ENCODE peak calls at places on chromosomes 1 and 21, in seven cellular contexts. One of them, this sample, is unnamed.

GRCh38 chr21:33949516-33950424 is 34.2 kb upstream of the ATP5PO start:
- DNase-seq in stomach: no peak
- DNase-seq in CD4-positive, alpha-beta memory T cell: peak; percentile 63
- DNase-seq in Panc1: no peak
- DNase-seq in lung: no peak
- DNase-seq in CD8-positive, alpha-beta T cell: peak; percentile 59
- DNase-seq in HCT116: no peak
- DNase-seq in this sample: no peak

GRCh38 chr1:5466487-5466886 is 525.7 kb downstream of the NPHP4 start:
- DNase-seq in Panc1: no peak
- DNase-seq in CD8-positive, alpha-beta T cell: no peak
- DNase-seq in CD4-positive, alpha-beta memory T cell: no peak
- DNase-seq in stomach: no peak
- DNase-seq in HCT116: no peak
- DNase-seq in lung: no peak
- DNase-seq in this sample: no peak

GRCh38 chr21:31530918-31531705 is 128.4 kb upstream of the SOD1 start:
- DNase-seq in HCT116: no peak
- DNase-seq in lung: no peak
- DNase-seq in CD8-positive, alpha-beta T cell: no peak
- DNase-seq in stomach: peak; percentile 77
- DNase-seq in CD4-positive, alpha-beta memory T cell: no peak
- DNase-seq in Panc1: no peak
- DNase-seq in this sample: no peak

GRCh38 chr1:23177438-23178380 is 9.1 kb upstream of the LUZP1 start:
- DNase-seq in CD8-positive, alpha-beta T cell: peak; percentile 43
- DNase-seq in HCT116: no peak
- DNase-seq in stomach: peak; percentile 64
- DNase-seq in CD4-positive, alpha-beta memory T cell: peak; percentile 37
- DNase-seq in lung: peak; percentile 72
- DNase-seq in Panc1: no peak
- DNase-seq in this sample: peak; percentile 9

GRCh38 chr1:41641483-41641829 is 157.0 kb upstream of the EDN2 start:
- DNase-seq in CD8-positive, alpha-beta T cell: no peak
- DNase-seq in stomach: no peak
- DNase-seq in Panc1: no peak
- DNase-seq in lung: no peak
- DNase-seq in HCT116: no peak
- DNase-seq in CD4-positive, alpha-beta memory T cell: no peak
- DNase-seq in this sample: no peak

GRCh38 chr1:175201061-175201508 is 8.5 kb upstream of the KIAA0040 start:
- DNase-seq in stomach: no peak
- DNase-seq in Panc1: no peak
- DNase-seq in CD8-positive, alpha-beta T cell: no peak
- DNase-seq in lung: no peak
- DNase-seq in CD4-positive, alpha-beta memory T cell: no peak
- DNase-seq in HCT116: no peak
- DNase-seq in this sample: no peak

GRCh38 chr1:8370928-8371327 is 53.0 kb downstream of the SLC45A1 start:
- DNase-seq in stomach: no peak
- DNase-seq in CD8-positive, alpha-beta T cell: no peak
- DNase-seq in HCT116: no peak
- DNase-seq in Panc1: no peak
- DNase-seq in CD4-positive, alpha-beta memory T cell: no peak
- DNase-seq in lung: no peak
- DNase-seq in this sample: no peak

GRCh38 chr1:2382621-2383361 is 8.6 kb downstream of the MORN1 start:
- DNase-seq in CD8-positive, alpha-beta T cell: no peak
- DNase-seq in CD4-positive, alpha-beta memory T cell: no peak
- DNase-seq in HCT116: peak; percentile 26
- DNase-seq in lung: no peak
- DNase-seq in Panc1: no peak
- DNase-seq in stomach: no peak
- DNase-seq in this sample: no peak

GRCh38 chr1:199226163-199226562 is 587.3 kb downstream of the PTPRC start:
- DNase-seq in stomach: no peak
- DNase-seq in Panc1: no peak
- DNase-seq in lung: no peak
- DNase-seq in CD8-positive, alpha-beta T cell: no peak
- DNase-seq in HCT116: no peak
- DNase-seq in CD4-positive, alpha-beta memory T cell: peak; percentile 33
- DNase-seq in this sample: no peak

GRCh38 chr1:152495066-152495675 is 15.4 kb upstream of the LCE5A start:
- DNase-seq in Panc1: no peak
- DNase-seq in CD8-positive, alpha-beta T cell: no peak
- DNase-seq in lung: no peak
- DNase-seq in HCT116: no peak
- DNase-seq in CD4-positive, alpha-beta memory T cell: no peak
- DNase-seq in stomach: no peak
- DNase-seq in this sample: no peak

GRCh38 chr1:232628335-232629214 is 1.4 kb downstream of the SIPA1L2 start:
- DNase-seq in lung: no peak
- DNase-seq in CD8-positive, alpha-beta T cell: no peak
- DNase-seq in stomach: no peak
- DNase-seq in HCT116: no peak
- DNase-seq in Panc1: no peak
- DNase-seq in CD4-positive, alpha-beta memory T cell: no peak
- DNase-seq in this sample: no peak

GRCh38 chr1:209364716-209365115 is 218.8 kb upstream of the CAMK1G start:
- DNase-seq in stomach: no peak
- DNase-seq in CD4-positive, alpha-beta memory T cell: no peak
- DNase-seq in HCT116: no peak
- DNase-seq in lung: no peak
- DNase-seq in Panc1: no peak
- DNase-seq in CD8-positive, alpha-beta T cell: no peak
- DNase-seq in this sample: no peak

GRCh38 chr1:7783826-7784491 is at the start of gene PER3:
- DNase-seq in CD4-positive, alpha-beta memory T cell: peak; percentile 94
- DNase-seq in lung: peak; percentile 96
- DNase-seq in CD8-positive, alpha-beta T cell: peak; percentile 89
- DNase-seq in stomach: peak; percentile 99
- DNase-seq in HCT116: peak; percentile 81
- DNase-seq in Panc1: peak; percentile 83
- DNase-seq in this sample: peak; percentile 76

GRCh38 chr1:222040163-222040900 is 298.4 kb upstream of the DUSP10 start:
- DNase-seq in CD8-positive, alpha-beta T cell: no peak
- DNase-seq in stomach: no peak
- DNase-seq in HCT116: no peak
- DNase-seq in Panc1: no peak
- DNase-seq in CD4-positive, alpha-beta memory T cell: no peak
- DNase-seq in lung: no peak
- DNase-seq in this sample: no peak

GRCh38 chr1:41239988-41240610 is 2.0 kb downstream of the SCMH1 start:
- DNase-seq in lung: no peak
- DNase-seq in CD8-positive, alpha-beta T cell: no peak
- DNase-seq in HCT116: no peak
- DNase-seq in CD4-positive, alpha-beta memory T cell: peak; percentile 34
- DNase-seq in stomach: no peak
- DNase-seq in Panc1: no peak
- DNase-seq in this sample: no peak

GRCh38 chr1:157069596-157069995 is 24.1 kb upstream of the ARHGEF11 start:
- DNase-seq in lung: no peak
- DNase-seq in CD8-positive, alpha-beta T cell: no peak
- DNase-seq in Panc1: no peak
- DNase-seq in CD4-positive, alpha-beta memory T cell: no peak
- DNase-seq in stomach: no peak
- DNase-seq in HCT116: no peak
- DNase-seq in this sample: no peak

GRCh38 chr1:18803859-18804258 is 55.6 kb downstream of the TAS1R2 start:
- DNase-seq in stomach: no peak
- DNase-seq in CD8-positive, alpha-beta T cell: no peak
- DNase-seq in lung: no peak
- DNase-seq in CD4-positive, alpha-beta memory T cell: no peak
- DNase-seq in HCT116: no peak
- DNase-seq in Panc1: no peak
- DNase-seq in this sample: no peak

GRCh38 chr1:18805925-18806849 is 53.3 kb downstream of the TAS1R2 start:
- DNase-seq in CD4-positive, alpha-beta memory T cell: no peak
- DNase-seq in lung: no peak
- DNase-seq in Panc1: no peak
- DNase-seq in HCT116: no peak
- DNase-seq in stomach: no peak
- DNase-seq in CD8-positive, alpha-beta T cell: no peak
- DNase-seq in this sample: no peak

GRCh38 chr1:18802231-18802630 is 57.2 kb downstream of the TAS1R2 start:
- DNase-seq in CD4-positive, alpha-beta memory T cell: no peak
- DNase-seq in HCT116: no peak
- DNase-seq in stomach: no peak
- DNase-seq in CD8-positive, alpha-beta T cell: no peak
- DNase-seq in Panc1: no peak
- DNase-seq in lung: no peak
- DNase-seq in this sample: no peak

GRCh38 chr1:18805116-18805515 is 54.3 kb downstream of the TAS1R2 start:
- DNase-seq in CD4-positive, alpha-beta memory T cell: no peak
- DNase-seq in stomach: no peak
- DNase-seq in Panc1: no peak
- DNase-seq in lung: no peak
- DNase-seq in CD8-positive, alpha-beta T cell: no peak
- DNase-seq in HCT116: no peak
- DNase-seq in this sample: no peak

DNA sequence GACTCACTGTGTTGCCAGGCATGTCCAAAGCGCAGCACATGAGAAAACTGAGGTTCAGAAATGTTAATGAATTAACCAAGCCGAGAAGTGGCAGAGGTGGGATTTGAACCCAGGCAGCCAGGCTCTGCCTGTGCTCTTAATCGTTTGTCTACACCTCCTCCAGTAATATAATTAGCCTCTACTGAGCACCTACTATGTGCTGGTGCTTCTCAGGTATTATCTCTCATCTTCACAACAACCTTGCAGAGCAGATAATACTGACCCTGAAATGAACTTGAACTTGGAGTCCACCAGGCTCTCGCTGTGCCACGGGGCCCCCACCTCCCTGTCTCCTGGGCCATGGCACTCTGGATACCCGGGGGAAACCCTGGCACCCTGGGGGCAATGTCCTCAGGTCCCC is 56.1 kb downstream of the TAS1R2 start:
- DNase-seq in CD4-positive, alpha-beta memory T cell: no peak
- DNase-seq in lung: no peak
- DNase-seq in HCT116: no peak
- DNase-seq in stomach: no peak
- DNase-seq in CD8-positive, alpha-beta T cell: no peak
- DNase-seq in Panc1: no peak
- DNase-seq in this sample: no peak
- H3K4me3 ChIP-seq in CD4-positive, alpha-beta memory T cell: no peak overlapping the region
- H3K4me3 ChIP-seq in lung: no peak overlapping the region
- H3K4me3 ChIP-seq in HCT116: no peak overlapping the region
- H3K4me3 ChIP-seq in stomach: no peak overlapping the region
- H3K4me3 ChIP-seq in CD8-positive, alpha-beta T cell: no peak overlapping the region
- H3K4me3 ChIP-seq in Panc1: no peak overlapping the region
- H3K4me3 ChIP-seq in this sample: no peak overlapping the region

DNA sequence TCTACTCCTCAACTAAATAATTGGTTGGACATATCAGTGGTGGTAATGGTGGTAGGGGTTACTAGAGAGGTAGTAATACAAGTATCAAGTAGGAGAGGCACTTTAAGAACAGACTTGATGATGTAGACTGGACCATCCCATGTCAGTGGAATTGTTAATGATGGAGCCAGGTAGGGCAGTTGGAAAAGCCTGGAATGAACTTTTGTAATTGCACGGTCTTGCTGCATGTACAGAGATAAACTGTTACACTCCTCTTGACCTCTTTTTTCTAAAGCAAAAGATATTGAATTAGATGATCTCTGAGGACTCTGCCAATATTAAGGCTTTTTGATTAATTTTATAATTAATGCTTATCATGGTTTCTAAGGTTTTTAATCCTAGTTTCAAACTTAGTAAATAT is 5.8 kb downstream of the HMGCS2 start:
- DNase-seq in stomach: no peak
- DNase-seq in CD8-positive, alpha-beta T cell: no peak
- DNase-seq in lung: no peak
- DNase-seq in CD4-positive, alpha-beta memory T cell: no peak
- DNase-seq in Panc1: no peak
- DNase-seq in HCT116: no peak
- DNase-seq in this sample: no peak
- H3K9me3 ChIP-seq in stomach: no peaks in the 10 kb centered on the region
- H3K9me3 ChIP-seq in CD8-positive, alpha-beta T cell: no peaks in the 10 kb centered on the region
- H3K9me3 ChIP-seq in lung: peaks cover 4% of the 10 kb centered on the region
- H3K9me3 ChIP-seq in CD4-positive, alpha-beta memory T cell: no peaks in the 10 kb centered on the region
- H3K9me3 ChIP-seq in Panc1: no peaks in the 10 kb centered on the region
- H3K9me3 ChIP-seq in HCT116: no peaks in the 10 kb centered on the region
- H3K9me3 ChIP-seq in this sample: no peaks in the 10 kb centered on the region

GRCh38 chr1:207502726-207503125 is 6.8 kb downstream of the CR1 start:
- DNase-seq in CD8-positive, alpha-beta T cell: no peak
- DNase-seq in Panc1: no peak
- DNase-seq in CD4-positive, alpha-beta memory T cell: no peak
- DNase-seq in stomach: no peak
- DNase-seq in HCT116: no peak
- DNase-seq in lung: no peak
- DNase-seq in this sample: no peak
- H3K27me3 ChIP-seq in CD8-positive, alpha-beta T cell: no peaks in the 10 kb centered on the region
- H3K27me3 ChIP-seq in Panc1: peaks cover 25% of the 10 kb centered on the region
- H3K27me3 ChIP-seq in CD4-positive, alpha-beta memory T cell: no peaks in the 10 kb centered on the region
- H3K27me3 ChIP-seq in stomach: no peaks in the 10 kb centered on the region
- H3K27me3 ChIP-seq in HCT116: peaks cover 5% of the 10 kb centered on the region
- H3K27me3 ChIP-seq in lung: no peaks in the 10 kb centered on the region
- H3K27me3 ChIP-seq in this sample: peaks cover 58% of the 10 kb centered on the region

GRCh38 chr21:41880153-41880552 is 1.0 kb upstream of the PRDM15 start:
- DNase-seq in CD4-positive, alpha-beta memory T cell: no peak
- DNase-seq in HCT116: no peak
- DNase-seq in stomach: no peak
- DNase-seq in CD8-positive, alpha-beta T cell: no peak
- DNase-seq in lung: no peak
- DNase-seq in Panc1: no peak
- DNase-seq in this sample: no peak

GRCh38 chr21:41881051-41881450 is 1.9 kb upstream of the PRDM15 start:
- DNase-seq in HCT116: no peak
- DNase-seq in CD4-positive, alpha-beta memory T cell: no peak
- DNase-seq in CD8-positive, alpha-beta T cell: no peak
- DNase-seq in lung: no peak
- DNase-seq in stomach: no peak
- DNase-seq in Panc1: no peak
- DNase-seq in this sample: no peak

GRCh38 chr21:41878831-41879189 is 334 bp downstream of the PRDM15 start:
- DNase-seq in CD4-positive, alpha-beta memory T cell: peak; percentile 71
- DNase-seq in CD8-positive, alpha-beta T cell: peak; percentile 82
- DNase-seq in HCT116: peak; percentile 54
- DNase-seq in lung: peak; percentile 81
- DNase-seq in stomach: peak; percentile 83
- DNase-seq in Panc1: no peak
- DNase-seq in this sample: no peak

GRCh38 chr21:41877901-41878830 is 978 bp downstream of the PRDM15 start:
- DNase-seq in lung: no peak
- DNase-seq in Panc1: no peak
- DNase-seq in HCT116: no peak
- DNase-seq in CD4-positive, alpha-beta memory T cell: peak; percentile 27
- DNase-seq in stomach: peak; percentile 54
- DNase-seq in CD8-positive, alpha-beta T cell: peak; percentile 21
- DNase-seq in this sample: no peak

GRCh38 chr21:41879190-41879998 is at the start of gene PRDM15:
- DNase-seq in HCT116: peak; percentile 60
- DNase-seq in CD4-positive, alpha-beta memory T cell: peak; percentile 73
- DNase-seq in CD8-positive, alpha-beta T cell: peak; percentile 83
- DNase-seq in Panc1: no peak
- DNase-seq in lung: peak; percentile 78
- DNase-seq in stomach: peak; percentile 85
- DNase-seq in this sample: peak; percentile 16
- H3K4me3 ChIP-seq in HCT116: peak within 1 kb of the TSS; percentile 80
- H3K4me3 ChIP-seq in CD4-positive, alpha-beta memory T cell: peak within 1 kb of the TSS; percentile 60
- H3K4me3 ChIP-seq in CD8-positive, alpha-beta T cell: peak within 1 kb of the TSS; percentile 89
- H3K4me3 ChIP-seq in Panc1: peak within 1 kb of the TSS; percentile 76
- H3K4me3 ChIP-seq in lung: peak within 1 kb of the TSS; percentile 83
- H3K4me3 ChIP-seq in stomach: peak within 1 kb of the TSS; percentile 76
- H3K4me3 ChIP-seq in this sample: peak within 1 kb of the TSS; percentile 91

This sample was measured in esophagus squamous epithelium.